ENCODE peak calls at places on chromosomes 13 and 19, in seven cellular contexts. J is RWPE2, H is body of pancreas, Z is endodermal cell, U is neural progenitor cell, I is HL-60, K is Panc1. W is an unnamed sample. For H3K27me3, the result is how much of the 10 kb centered on the place peaks cover.

GRCh38 chr13:79477968-79478367 is 3.0 kb upstream of the NDFIP2 start:
- DNase-seq in I (no peak), H (peak), J (no peak), U (peak), K (no peak), Z (peak), W (no peak)

GRCh38 chr19:9362905-9363304 is at the start of gene ZNF177:
- DNase-seq in H (no peak), U (no peak), J (peak), Z (no peak), K (no peak), I (no peak), W (no peak)

GRCh38 chr13:45015300-45015699 is 26.0 kb downstream of the GPALPP1 start:
- DNase-seq in K (no peak), Z (no peak), I (no peak), J (no peak), U (no peak), H (no peak), W (no peak)

GRCh38 chr13:71303144-71303543 is 563.9 kb downstream of the DACH1 start:
- DNase-seq in U (no peak), K (no peak), H (no peak), Z (peak), I (no peak), J (no peak), W (no peak)

GRCh38 chr19:34712606-34713261 is 21.3 kb upstream of the ZNF181 start:
- DNase-seq in J (no peak), K (peak), Z (peak), H (peak), U (peak), I (peak), W (peak)

GRCh38 chr19:8511573-8512101 is 2.3 kb downstream of the ZNF414 start:
- DNase-seq in I (no peak), Z (no peak), U (no peak), H (no peak), J (no peak), K (no peak), W (no peak)

GRCh38 chr19:664913-665443 is 2.0 kb upstream of the RNF126 start:
- DNase-seq in I (peak), Z (peak), K (no peak), H (peak), J (no peak), U (peak), W (peak)

GRCh38 chr19:45781282-45782161 is 768 bp downstream of the DMPK start:
- DNase-seq in H (peak), U (no peak), J (no peak), Z (no peak), I (no peak), K (no peak), W (no peak)

GRCh38 chr19:9295411-9295849 is 14.2 kb downstream of the ZNF699 start:
- DNase-seq in H (no peak), J (no peak), K (no peak), Z (no peak), I (no peak), U (no peak), W (no peak)

GRCh38 chr19:50416815-50417137 is 2.0 kb upstream of the SPIB start:
- DNase-seq in J (no peak), H (no peak), I (no peak), K (no peak), U (no peak), Z (no peak), W (no peak)

GRCh38 chr19:49672131-49672919 is 4.7 kb upstream of the PRMT1 start:
- DNase-seq in U (peak), H (peak), K (no peak), Z (peak), I (no peak), J (no peak), W (peak)

GRCh38 chr13:20024706-20025105 is 66.2 kb downstream of the ZMYM2 start:
- DNase-seq in K (no peak), I (no peak), H (no peak), Z (no peak), J (no peak), U (no peak), W (no peak)
- TF ChIP-seq CTCF in K (no peak), I (no peak), H (no peak), Z (no peak), J (no peak), U (no peak), W (no peak)

GRCh38 chr13:42709276-42709675 is 72.1 kb upstream of the FAM216B start:
- DNase-seq in U (no peak), K (no peak), I (no peak), H (no peak), Z (no peak), J (no peak), W (no peak)
- H3K27me3 ChIP-seq in U (under half), K (under half), I (under half), H (under half), Z (under half), J (under half), W (under half)

DNA sequence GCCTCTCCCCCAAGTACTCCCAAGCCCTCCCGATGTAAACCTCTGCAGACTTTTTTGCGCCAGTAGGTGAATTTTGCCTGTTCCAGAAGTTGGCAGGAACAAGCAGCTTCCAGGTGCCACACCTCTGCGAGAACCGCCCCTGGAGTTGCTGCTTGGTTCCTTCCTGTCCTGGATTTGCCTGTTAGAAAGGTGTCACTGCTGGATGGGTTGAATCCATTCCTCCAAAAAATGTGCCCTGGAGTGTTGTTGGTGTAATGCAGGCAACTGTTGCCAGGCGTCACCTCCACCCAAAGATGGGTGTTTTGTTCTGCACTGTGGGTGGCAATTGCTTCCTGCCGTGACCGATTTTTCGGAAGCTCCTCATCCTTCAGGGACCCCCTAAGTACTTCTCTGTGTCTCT is 5.7 kb downstream of the PGPEP1 start:
- DNase-seq in I (no peak), H (no peak), J (no peak), Z (peak), U (no peak), K (no peak), W (no peak)
- TF ChIP-seq CTCF in I (no peak), H (no peak), J (no peak), Z (peak), U (no peak), K (no peak), W (no peak)

DNA sequence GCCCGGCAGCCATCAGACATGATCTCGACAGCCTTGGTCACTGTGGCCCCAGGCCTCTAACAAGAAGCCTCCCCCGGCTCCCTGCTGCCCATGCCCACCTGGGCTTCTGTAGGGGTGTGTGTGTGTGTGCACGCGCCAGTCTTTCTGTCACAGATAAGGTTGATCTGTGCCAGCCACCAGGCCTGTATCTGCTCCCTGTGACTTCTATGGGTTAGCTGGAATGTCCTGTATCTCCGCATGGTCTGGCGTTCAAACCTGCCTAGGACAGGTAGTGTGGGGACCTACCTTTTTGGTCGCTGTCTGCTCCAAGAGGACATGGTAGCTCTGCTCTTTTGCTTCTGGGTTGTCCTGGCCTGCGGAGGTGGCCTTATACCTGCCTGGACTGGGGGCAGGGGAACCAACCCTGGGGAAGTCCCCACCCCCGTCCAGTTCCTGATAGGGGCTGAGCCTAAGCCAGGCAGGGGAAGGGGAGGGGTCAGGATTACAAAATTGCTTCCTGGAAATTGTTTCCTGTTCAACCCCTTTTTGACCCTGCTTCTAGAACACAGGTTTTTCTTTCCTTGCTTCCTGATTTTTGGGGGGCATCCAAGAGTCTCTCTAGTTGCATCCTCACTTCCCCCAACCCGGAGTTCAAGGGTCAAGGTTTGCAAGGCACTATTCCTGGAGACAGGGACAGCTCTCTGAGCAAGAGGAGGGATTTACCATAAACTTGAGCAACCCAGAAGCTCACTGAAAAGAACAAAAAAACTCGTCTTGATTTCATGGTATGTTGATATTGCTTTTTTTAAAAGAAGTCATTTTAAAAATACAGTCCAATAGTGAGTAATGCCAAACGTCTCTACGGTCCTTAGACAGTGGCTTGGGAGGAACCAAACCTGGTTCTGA is at the start of gene LRG1:
- DNase-seq in U (no peak), J (no peak), I (peak), Z (peak), K (no peak), H (peak), W (no peak)
- H3K27me3 ChIP-seq in U (under half), J (under half), I (under half), Z (under half), K (under half), H (under half), W (under half)

DNA sequence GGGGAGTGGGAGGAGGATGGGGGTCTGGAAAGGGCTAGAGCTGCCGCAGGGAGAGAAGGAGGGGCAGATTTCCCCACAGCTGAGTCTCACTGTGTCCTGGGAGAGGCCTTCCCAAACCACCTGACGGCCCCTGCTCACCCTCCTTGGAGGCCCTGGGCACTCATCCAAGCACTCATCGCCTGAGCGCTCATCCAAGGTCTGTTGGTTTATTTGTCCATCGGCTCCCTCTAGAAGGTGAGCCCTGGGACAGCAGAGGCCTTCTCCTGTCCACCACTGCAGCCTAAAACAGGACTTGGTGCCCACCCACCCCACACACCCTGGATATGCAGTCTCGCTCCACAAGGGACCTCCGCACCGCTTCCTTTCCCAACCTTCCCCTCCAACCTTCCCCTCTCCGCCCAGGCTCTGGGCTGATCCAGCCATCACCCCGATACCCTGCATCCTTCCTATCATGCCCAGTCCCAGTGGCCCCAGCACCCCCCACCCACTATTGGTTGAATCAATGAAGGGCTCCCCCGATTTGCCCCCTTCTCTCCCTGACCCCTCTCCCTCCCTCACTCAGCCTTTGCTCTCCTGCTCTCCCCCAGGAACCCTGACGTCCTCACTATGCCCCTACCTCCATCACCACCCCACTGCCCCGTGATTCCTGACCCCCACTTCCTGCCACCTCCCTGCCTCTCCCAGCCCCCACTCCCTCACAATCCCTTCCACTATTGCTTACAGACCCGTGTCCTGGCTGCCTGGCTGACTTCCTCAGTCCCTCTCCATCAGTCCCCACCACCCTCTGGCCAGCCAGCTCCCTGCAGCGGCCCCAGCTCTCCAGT is 1.6 kb downstream of the UBXN6 start:
- DNase-seq in J (no peak), H (peak), K (no peak), U (peak), I (no peak), Z (peak), W (no peak)
- TF ChIP-seq CTCF in J (no peak), H (no peak), K (no peak), U (no peak), I (no peak), Z (no peak), W (no peak)

GRCh38 chr19:39473443-39473960 is 7.1 kb upstream of the TIMM50 start:
- DNase-seq in J (no peak), Z (no peak), I (no peak), U (no peak), H (no peak), K (no peak), W (no peak)

GRCh38 chr19:39471756-39472536 is 8.7 kb upstream of the TIMM50 start:
- DNase-seq in U (no peak), Z (no peak), I (no peak), J (no peak), H (no peak), K (no peak), W (no peak)

GRCh38 chr19:39474139-39474620 is 6.5 kb upstream of the TIMM50 start:
- DNase-seq in H (peak), Z (peak), K (no peak), I (no peak), J (no peak), U (peak), W (peak)

GRCh38 chr19:39470724-39471339 is 9.8 kb upstream of the TIMM50 start:
- DNase-seq in K (no peak), J (no peak), I (no peak), U (no peak), H (no peak), Z (no peak), W (no peak)

GRCh38 chr19:39472746-39473442 is 7.7 kb upstream of the TIMM50 start:
- DNase-seq in U (no peak), K (no peak), J (no peak), I (no peak), Z (no peak), H (no peak), W (no peak)
- H3K27me3 ChIP-seq in U (under half), K (under half), J (under half), I (under half), Z (under half), H (under half), W (under half)

GRCh38 chr19:40570313-40571004 is 6.2 kb upstream of the SHKBP1 start:
- DNase-seq in I (peak), H (peak), K (peak), Z (peak), J (peak), U (peak), W (peak)
- TF ChIP-seq CTCF in I (no peak), H (no peak), K (no peak), Z (no peak), J (no peak), U (no peak), W (no peak)

DNA sequence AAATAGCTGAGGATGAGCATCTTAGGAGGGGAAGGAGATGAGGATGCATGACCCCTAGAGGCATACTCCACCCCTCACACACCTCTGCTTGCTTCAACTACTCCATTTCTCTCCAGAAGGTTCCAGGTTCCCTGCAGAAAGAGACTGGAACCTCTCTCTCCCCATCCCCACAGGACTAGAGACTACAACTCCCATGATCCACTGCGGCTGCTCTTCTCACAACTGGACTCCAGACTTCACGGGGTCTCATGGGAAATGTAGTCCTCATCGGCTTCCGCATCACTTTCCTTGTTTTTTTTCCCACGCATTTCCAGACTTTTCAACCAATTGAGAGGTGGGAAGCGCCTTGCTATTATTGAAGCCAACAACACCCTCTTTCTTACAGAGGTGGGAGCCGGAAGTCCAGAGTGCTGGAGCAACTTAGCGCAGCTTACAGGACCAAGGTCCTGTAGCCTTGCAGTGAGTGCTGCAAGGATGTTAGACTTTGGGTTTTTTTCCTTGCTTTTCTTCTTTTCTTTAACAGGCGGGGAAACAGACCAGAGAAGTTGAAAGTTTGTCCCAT is 13.9 kb upstream of the CACNG6 start:
- DNase-seq in J (peak), H (peak), K (peak), I (peak), Z (peak), U (peak), W (peak)
- H3K27me3 ChIP-seq in J (under half), H (under half), K (under half), I (under half), Z (under half), U (under half), W (under half)

W was measured in CD8-positive, alpha-beta T cell.